ENCODE peak calls at places on chromosome 22, in four cellular contexts. S is A549, R is ovary, W is MM.1S. X is an unnamed sample.

GRCh38 chr22:41998361-41999261 is at the start of gene WBP2NL:
- DNase-seq in S (peak; percentile 78), R (peak; percentile 80), W (peak; percentile 91), X (no peak)

GRCh38 chr22:29328566-29329500 is 13.3 kb upstream of the RASL10A start:
- DNase-seq in R (no peak), W (no peak), S (no peak), X (no peak)

GRCh38 chr22:40044870-40045834 is 50.4 kb downstream of the FAM83F start:
- DNase-seq in W (peak; percentile 66), R (peak; percentile 52), S (peak; percentile 17), X (no peak)

GRCh38 chr22:26674211-26675190 is 17.1 kb downstream of the MIAT start:
- DNase-seq in S (no peak), W (no peak), R (no peak), X (no peak)

GRCh38 chr22:35349704-35350538 is 31.0 kb upstream of the HMOX1 start:
- DNase-seq in R (peak; percentile 56), S (no peak), W (no peak), X (no peak)

GRCh38 chr22:44393066-44393465 is 80.3 kb upstream of the SHISAL1 start:
- DNase-seq in W (no peak), S (no peak), R (no peak), X (no peak)

GRCh38 chr22:50270302-50271010 is at the start of gene MAPK11:
- DNase-seq in R (peak; percentile 69), S (no peak), W (peak; percentile 52), X (no peak)

GRCh38 chr22:41204066-41204465 is 1.0 kb upstream of the L3MBTL2 start:
- DNase-seq in W (no peak), S (no peak), R (no peak), X (no peak)

DNA sequence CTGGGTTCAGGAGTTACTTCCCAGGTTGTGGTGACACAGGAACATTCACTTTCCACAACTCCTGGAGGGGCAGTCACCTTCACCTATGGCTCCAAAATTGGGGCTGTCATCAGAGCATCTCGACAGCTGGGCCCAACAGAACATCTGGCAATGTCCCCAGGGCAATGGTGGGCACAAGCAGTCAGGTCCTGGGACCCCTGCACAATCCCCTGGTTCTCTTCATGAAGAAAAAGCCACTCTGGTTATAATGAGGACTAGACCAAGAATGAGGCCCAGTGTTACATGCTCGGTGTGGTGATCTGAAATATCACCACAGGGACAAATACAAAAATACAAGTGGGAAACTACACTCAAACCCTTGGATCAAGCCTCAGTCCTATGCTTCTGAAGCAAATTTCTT is 89.0 kb upstream of the VPREB1 start:
- DNase-seq in R (no peak), W (no peak), S (no peak), X (no peak)
- H3K4me3 ChIP-seq in R (no peak overlapping the region), W (no peak overlapping the region), S (no peak overlapping the region), X (no peak overlapping the region)

DNA sequence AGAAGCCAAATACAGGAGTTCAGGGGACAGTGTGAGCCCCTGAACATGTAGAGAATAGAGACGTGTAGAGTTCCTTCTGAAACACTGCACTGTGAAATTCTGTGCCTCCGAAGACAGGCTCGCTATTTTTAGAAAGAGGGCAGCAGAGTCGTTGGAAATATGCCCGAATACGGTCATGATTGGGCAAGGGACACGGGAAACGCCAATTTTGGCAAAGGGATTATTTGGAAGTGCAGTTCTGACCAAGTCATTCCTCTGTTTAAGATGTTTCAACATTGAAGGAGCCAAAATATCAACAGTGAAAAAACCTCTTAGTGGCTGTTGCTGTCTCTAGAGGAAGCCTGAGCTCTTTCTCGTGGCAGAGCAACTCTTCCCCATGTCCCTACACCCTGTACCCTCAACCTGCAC is 9.5 kb upstream of the CBX6 start:
- DNase-seq in S (no peak), W (no peak), R (peak; percentile 88), X (no peak)
- TF ChIP-seq CTCF in S (no peak), W (no peak), R (peak; percentile 46), X (no peak)

DNA sequence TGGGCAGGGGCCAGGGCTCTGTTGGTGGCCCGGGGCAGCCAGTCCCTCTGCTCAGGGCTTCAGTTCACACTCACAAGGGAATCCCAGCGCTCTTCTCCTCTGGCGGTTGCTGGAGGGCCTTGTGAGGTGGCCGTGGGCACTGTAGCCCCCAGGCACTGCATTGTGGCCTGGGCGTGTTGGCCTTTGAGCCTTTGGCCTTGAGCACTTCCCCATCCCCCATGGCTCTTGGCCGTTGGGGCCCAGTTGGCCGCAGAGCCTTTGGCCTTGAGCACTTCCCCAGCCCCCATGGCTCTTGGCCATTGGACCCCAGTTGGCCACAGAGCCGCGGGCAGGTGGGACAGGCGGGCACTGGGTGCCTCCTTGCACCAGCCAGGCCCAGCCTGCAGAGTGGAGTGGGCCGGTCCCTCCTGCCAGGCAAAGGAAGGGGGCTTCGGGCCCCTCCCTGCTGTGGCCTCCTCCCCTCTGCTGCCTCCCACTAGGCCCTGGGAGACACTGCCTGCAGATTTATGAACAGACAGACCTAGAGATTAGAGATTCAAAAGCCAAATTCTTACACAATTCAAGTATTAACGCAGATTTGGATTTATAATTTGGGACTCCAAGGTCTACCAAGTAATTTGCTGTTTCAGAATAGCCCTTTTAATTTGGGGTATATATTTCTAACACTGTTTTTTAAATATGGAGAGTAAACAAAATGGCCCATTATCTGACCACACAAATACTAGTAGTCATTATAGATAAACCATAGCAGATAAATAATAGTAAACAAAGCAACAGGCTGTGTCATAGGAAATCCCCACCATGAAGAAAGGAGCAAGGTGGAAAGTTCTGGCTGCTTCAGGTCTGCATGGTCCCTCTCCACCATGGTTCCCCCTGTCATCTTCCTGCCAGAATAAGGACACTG is 18.2 kb upstream of the TXNRD2 start:
- DNase-seq in W (no peak), S (no peak), R (peak; percentile 56), X (no peak)
- H3K4me3 ChIP-seq in W (no peak overlapping the region), S (no peak overlapping the region), R (peak overlapping the region; percentile 27), X (no peak overlapping the region)

GRCh38 chr22:46802608-46803027 is 40.2 kb downstream of the TBC1D22A start:
- DNase-seq in R (no peak), W (no peak), S (no peak), X (no peak)
- TF ChIP-seq CTCF in R (no peak), W (no peak), S (no peak), X (no peak)

DNA sequence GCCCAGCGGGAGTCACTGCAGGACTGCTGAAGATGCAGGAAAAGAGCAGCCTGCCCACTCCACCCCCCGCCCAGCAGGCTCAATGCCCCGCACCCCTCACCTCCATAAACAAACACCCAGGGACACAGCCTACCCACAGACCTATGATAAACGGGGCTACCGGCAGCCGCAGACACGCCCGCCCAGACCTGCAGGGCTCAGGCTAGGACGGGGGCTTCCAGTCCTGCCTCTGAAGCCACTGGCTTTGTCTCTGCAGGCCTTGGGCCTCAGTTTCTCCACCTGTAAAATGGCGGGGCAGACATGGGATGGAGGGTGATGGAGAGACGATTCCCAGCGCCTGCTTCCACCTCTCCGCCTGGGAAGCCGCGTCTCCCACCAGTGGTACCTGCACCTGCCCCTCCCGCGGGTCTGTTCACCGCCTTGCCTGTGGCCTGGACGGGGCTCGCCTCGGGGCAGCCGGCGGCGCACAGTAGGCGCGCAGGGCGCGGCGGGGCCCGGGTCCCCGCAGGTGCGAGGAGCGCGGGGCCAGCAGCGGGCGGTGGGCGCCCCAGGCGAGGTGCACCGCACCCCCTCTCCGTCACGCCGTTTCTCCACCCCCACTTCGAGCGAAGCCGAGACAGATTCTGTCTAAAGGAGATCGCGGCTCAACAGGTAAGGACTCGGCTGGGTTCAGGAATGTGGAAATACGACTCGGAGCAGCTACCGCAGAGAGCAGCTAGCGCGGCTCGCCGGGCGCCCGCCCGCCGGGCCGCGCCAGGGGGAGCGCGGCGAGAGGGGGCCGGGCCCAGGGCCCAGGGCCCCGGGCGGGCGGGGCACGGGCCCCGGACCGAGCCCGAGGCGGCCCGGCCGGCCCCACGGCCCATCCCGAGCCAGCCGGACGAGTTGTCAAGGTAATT is 1.4 kb downstream of the WNT7B start:
- DNase-seq in W (no peak), S (no peak), R (no peak), X (no peak)
- H3K4me3 ChIP-seq in W (no peak overlapping the region), S (peak overlapping the region; percentile 99), R (no peak overlapping the region), X (peak overlapping the region; percentile 63)

DNA sequence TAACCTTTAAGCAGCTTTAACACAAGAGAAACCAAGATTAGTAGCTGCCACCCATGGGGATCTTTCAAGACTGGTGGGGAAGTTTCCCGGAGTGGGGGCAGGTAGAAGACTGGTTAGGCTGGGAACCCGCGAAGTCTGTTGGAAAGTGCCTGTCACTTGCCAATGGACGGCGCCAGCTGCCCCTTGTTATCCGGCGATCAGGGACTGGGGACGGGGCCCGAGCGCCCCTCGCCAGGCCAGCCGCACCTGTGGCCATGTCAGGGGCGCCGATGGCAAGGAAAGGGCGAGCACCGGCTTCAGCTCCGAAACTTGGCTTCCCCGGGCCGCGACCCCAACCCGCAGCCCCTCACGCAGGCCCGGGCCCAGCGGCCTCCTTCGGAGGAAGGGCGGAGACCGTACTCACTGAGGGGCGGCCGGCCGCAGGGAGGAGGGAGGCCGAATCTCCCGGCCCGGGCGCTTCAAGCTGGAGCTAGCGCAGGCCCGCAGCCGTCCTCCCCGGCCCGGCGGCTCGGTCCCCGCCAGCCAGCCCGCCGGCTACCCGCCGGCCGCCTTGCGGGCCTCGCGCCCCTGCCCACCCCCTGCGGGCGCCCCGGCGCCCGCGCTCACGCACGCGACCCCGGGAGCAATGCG is 539 bp downstream of the EIF4ENIF1 start:
- DNase-seq in W (peak; percentile 23), S (no peak), R (peak; percentile 26), X (no peak)
- TF ChIP-seq CTCF in W (no peak), S (no peak), R (no peak), X (no peak)

DNA sequence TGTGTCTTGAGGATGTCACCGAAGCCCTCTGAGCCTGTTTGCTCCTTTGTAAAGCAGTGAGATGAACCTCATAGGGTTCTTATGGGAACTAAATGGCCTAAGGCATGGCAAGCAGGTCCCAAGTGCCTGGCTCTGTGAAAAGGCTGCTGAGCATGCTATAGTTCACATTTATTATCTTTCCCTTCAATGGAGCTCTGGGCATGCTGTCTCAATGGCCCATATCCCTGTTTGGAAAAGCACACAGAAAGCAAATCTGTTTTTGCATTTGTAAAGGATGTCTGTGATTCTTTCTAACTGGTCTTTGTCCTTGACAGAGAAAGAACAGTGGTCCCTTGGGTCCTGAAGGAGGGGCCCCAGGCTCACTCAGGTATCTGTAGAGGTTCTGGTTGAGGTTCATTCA is 26.4 kb downstream of the RTCB start:
- DNase-seq in S (no peak), R (no peak), W (no peak), X (no peak)
- H3K4me3 ChIP-seq in S (no peak overlapping the region), R (no peak overlapping the region), W (no peak overlapping the region), X (no peak overlapping the region)

GRCh38 chr22:37316875-37317371 is 34.6 kb downstream of the CYTH4 start:
- DNase-seq in S (peak; percentile 84), W (peak; percentile 57), R (peak; percentile 67), X (peak; percentile 26)
- TF ChIP-seq CTCF in S (peak; percentile 71), W (peak; percentile 86), R (peak; percentile 80), X (peak; percentile 98)

X was measured in LNCaP clone FGC.